ENCODE peak calls at places on chromosomes 12 and 14, in eight cellular contexts. R is DMS 273 treated with DMSO at 0.1 percent for 48 hours; B is uterus; W is AG09309; J is activated naive CD8-positive, alpha-beta T cell treated with anti-CD3 and anti-CD28 coated beads, Interleukin-2, amount 50 U/mL, for 24 hours; U is posterior vena cava; Q is Calu3; A is stimulated activated CD4-positive, alpha-beta T cell treated with anti-CD3 and anti-CD28 coated beads, Interleukin-4, amount 100 ng/mL, for 24 hours. O is an unnamed sample.

GRCh38 chr12:124207049-124207448 is 87.8 kb upstream of the RFLNA start:
- DNase-seq in R (no peak), B (no peak), W (no peak), J (no peak), U (no peak), Q (no peak), A (no peak), O (no peak)

GRCh38 chr12:112992541-112993398 is 14.5 kb downstream of the OAS2 start:
- DNase-seq in R (peak), B (no peak), W (peak), J (peak), U (no peak), Q (peak), A (peak), O (peak)

GRCh38 chr12:583251-583869 is 79.9 kb downstream of the NINJ2 start:
- DNase-seq in R (no peak), B (peak), W (no peak), J (no peak), U (no peak), Q (no peak), A (no peak), O (peak)

GRCh38 chr14:103094406-103095209 is at the start of gene EXOC3L4:
- DNase-seq in R (no peak), B (no peak), W (no peak), J (no peak), U (no peak), Q (no peak), A (no peak), O (peak)

GRCh38 chr14:90554341-90554740 is 157.5 kb downstream of the CALM1 start:
- DNase-seq in R (no peak), B (no peak), W (no peak), J (no peak), U (peak), Q (no peak), A (no peak), O (no peak)

GRCh38 chr14:85233756-85234545 is 296.0 kb upstream of the FLRT2 start:
- DNase-seq in R (no peak), B (no peak), W (no peak), J (no peak), U (no peak), Q (no peak), A (no peak), O (no peak)

GRCh38 chr12:9936597-9936996 is 4.4 kb upstream of the CLEC2A start:
- DNase-seq in R (no peak), B (no peak), W (no peak), J (no peak), U (no peak), Q (no peak), A (no peak), O (no peak)

GRCh38 chr12:116735951-116736599 is 1.8 kb downstream of the SPRING1 start:
- DNase-seq in R (no peak), B (no peak), W (no peak), J (no peak), U (no peak), Q (peak), A (no peak), O (peak)

GRCh38 chr14:103220134-103220981 is 97.1 kb downstream of the TNFAIP2 start:
- DNase-seq in R (no peak), B (no peak), W (no peak), J (no peak), U (no peak), Q (no peak), A (no peak), O (no peak)

GRCh38 chr14:93752980-93753561 is 35.2 kb downstream of the PRIMA1 start:
- DNase-seq in R (no peak), B (no peak), W (no peak), J (no peak), U (no peak), Q (no peak), A (no peak), O (no peak)

GRCh38 chr12:6536894-6537579 is 2.7 kb downstream of the GAPDH start:
- DNase-seq in R (no peak), B (no peak), W (no peak), J (peak), U (peak), Q (no peak), A (peak), O (peak)

GRCh38 chr12:52486166-52487105 is 6.6 kb downstream of the KRT6A start:
- DNase-seq in R (no peak), B (no peak), W (no peak), J (no peak), U (no peak), Q (no peak), A (no peak), O (no peak)

GRCh38 chr14:50260511-50260910 is 29.1 kb upstream of the SOS2 start:
- DNase-seq in R (no peak), B (no peak), W (peak), J (no peak), U (no peak), Q (peak), A (peak), O (peak)